ENCODE peak calls at places on chromosomes 16 and 17, in four cellular contexts. O is H1, T is HCT116, D is WTC11. P is an unnamed sample.

GRCh38 chr16:2825049-2825742 is 4.9 kb upstream of the ZG16B start:
- DNase-seq in O (no peak), T (no peak), D (no peak), P (no peak)

GRCh38 chr17:6164996-6165395 is 94.8 kb downstream of the WSCD1 start:
- DNase-seq in T (no peak), O (no peak), D (no peak), P (no peak)

GRCh38 chr16:24769806-24770205 is 40.4 kb downstream of the TNRC6A start:
- DNase-seq in O (no peak), T (no peak), D (no peak), P (no peak)

GRCh38 chr17:78970834-78971763 is 8.6 kb downstream of the LGALS3BP start:
- DNase-seq in O (peak; percentile 41), D (peak; percentile 87), T (peak; percentile 65), P (peak; percentile 83)

GRCh38 chr17:70242781-70243437 is 73.6 kb downstream of the KCNJ2 start:
- DNase-seq in T (no peak), O (no peak), D (no peak), P (no peak)

GRCh38 chr17:6643460-6644125 is 2.7 kb downstream of the TXNDC17 start:
- DNase-seq in T (no peak), O (no peak), D (no peak), P (no peak)

GRCh38 chr16:71440669-71441347 is 1.0 kb downstream of the TLE7 start:
- DNase-seq in O (peak; percentile 39), D (peak; percentile 77), T (no peak), P (no peak)

GRCh38 chr17:19986941-19987714 is 9.5 kb upstream of the AKAP10 start:
- DNase-seq in D (no peak), O (no peak), T (no peak), P (no peak)

GRCh38 chr17:64385187-64386083 is 5.2 kb downstream of the PECAM1 start:
- DNase-seq in O (no peak), D (no peak), T (peak; percentile 46), P (peak; percentile 53)

GRCh38 chr16:89473791-89474414 is 16.5 kb downstream of the ANKRD11 start:
- DNase-seq in T (no peak), D (no peak), O (no peak), P (no peak)

GRCh38 chr17:79777166-79777843 is 643 bp upstream of the CBX2 start:
- DNase-seq in O (no peak), D (peak; percentile 78), T (peak; percentile 29), P (peak; percentile 73)

GRCh38 chr16:29729116-29729521 is 16.7 kb downstream of the C16orf54 start:
- DNase-seq in D (no peak), T (peak; percentile 57), O (no peak), P (peak; percentile 68)

GRCh38 chr16:5502467-5502869 is 404.9 kb upstream of the EEF2KMT start:
- DNase-seq in D (peak; percentile 24), O (peak; percentile 39), T (no peak), P (peak; percentile 17)

GRCh38 chr16:86882586-86883280 is 304.4 kb downstream of the FOXL1 start:
- DNase-seq in D (no peak), O (no peak), T (no peak), P (no peak)

GRCh38 chr16:662095-662494 is 5.8 kb upstream of the RHOT2 start:
- DNase-seq in T (no peak), O (no peak), D (no peak), P (no peak)

GRCh38 chr17:21286771-21287702 is 2.5 kb downstream of the MAP2K3 start:
- DNase-seq in D (no peak), T (peak; percentile 12), O (no peak), P (peak; percentile 62)

GRCh38 chr16:73028263-73028662 is 19.7 kb downstream of the ZFHX3 start:
- DNase-seq in D (no peak), O (no peak), T (no peak), P (no peak)

GRCh38 chr16:63628812-63629211 is 1493.1 kb downstream of the CDH11 start:
- DNase-seq in D (no peak), T (no peak), O (no peak), P (no peak)

GRCh38 chr17:9472541-9472940 is 103.1 kb downstream of the STX8 start:
- DNase-seq in T (no peak), O (no peak), D (no peak), P (no peak)

GRCh38 chr17:9475259-9475658 is 100.4 kb downstream of the STX8 start:
- DNase-seq in T (no peak), O (no peak), D (no peak), P (no peak)

GRCh38 chr17:9470171-9470570 is 105.4 kb downstream of the STX8 start:
- DNase-seq in T (no peak), D (no peak), O (no peak), P (no peak)

GRCh38 chr17:9472094-9472493 is 103.5 kb downstream of the STX8 start:
- DNase-seq in T (no peak), D (no peak), O (no peak), P (no peak)

GRCh38 chr17:9473716-9474115 is 101.9 kb downstream of the STX8 start:
- DNase-seq in O (no peak), D (no peak), T (no peak), P (no peak)
- TF ChIP-seq MAX in O (no peak), D (no peak), T (no peak), P (no peak)

DNA sequence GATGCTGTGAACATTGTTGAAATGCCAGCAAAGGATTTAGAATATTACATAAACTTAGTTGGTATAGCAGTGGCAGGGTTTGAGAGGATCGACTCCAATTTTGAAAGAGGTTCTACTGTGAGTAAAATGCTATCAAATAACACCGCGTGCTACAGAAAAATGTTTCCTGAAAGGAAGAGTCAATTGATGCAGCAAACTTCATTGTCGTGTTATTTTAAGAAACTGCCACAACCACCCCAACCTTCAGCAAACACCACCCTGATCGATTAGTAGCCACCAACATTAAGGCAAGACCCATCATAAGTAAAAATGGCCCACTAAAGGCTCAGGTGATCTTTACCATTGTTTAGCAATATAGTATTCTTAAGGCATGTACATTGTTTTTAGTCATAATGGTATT is 27.3 kb downstream of the HLF start:
- DNase-seq in D (no peak), O (no peak), T (no peak), P (no peak)
- TF ChIP-seq MAX in D (no peak), O (no peak), T (no peak), P (no peak)

DNA sequence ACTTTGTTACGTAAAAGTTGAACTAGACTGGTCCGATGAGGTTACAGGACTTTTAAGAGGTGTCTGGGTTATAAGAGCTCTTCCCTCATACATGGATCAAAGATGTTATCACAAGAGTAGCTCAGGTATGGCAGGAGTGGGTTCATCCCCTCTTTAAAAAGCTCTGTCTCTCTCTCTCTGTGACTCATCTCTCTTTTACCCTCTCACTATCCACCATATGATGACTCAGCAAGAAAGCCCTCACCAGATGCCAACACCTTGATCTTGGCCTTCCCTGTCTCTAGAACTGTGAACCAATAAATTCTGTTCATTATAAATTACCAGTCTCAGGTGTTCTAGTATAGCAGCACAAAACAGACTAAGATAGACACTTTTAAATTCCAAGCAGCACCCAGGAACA is 1.9 kb upstream of the CLEC19A start:
- DNase-seq in O (no peak), T (no peak), D (no peak), P (no peak)
- TF ChIP-seq MAX in O (no peak), T (no peak), D (no peak), P (no peak)

GRCh38 chr17:17353625-17354484 is 50.7 kb downstream of the NT5M start:
- DNase-seq in T (no peak), D (no peak), O (no peak), P (no peak)
- TF ChIP-seq MAX in T (no peak), D (no peak), O (no peak), P (no peak)

GRCh38 chr17:43018932-43019331 is 3.3 kb downstream of the VAT1 start:
- DNase-seq in D (no peak), O (no peak), T (no peak), P (no peak)

GRCh38 chr17:43020789-43021738 is 1.1 kb downstream of the VAT1 start:
- DNase-seq in O (no peak), T (no peak), D (peak; percentile 64), P (peak; percentile 89)

GRCh38 chr17:43018008-43018853 is 4.0 kb downstream of the VAT1 start:
- DNase-seq in T (no peak), D (no peak), O (no peak), P (peak; percentile 65)

GRCh38 chr17:43020030-43020621 is 2.1 kb downstream of the VAT1 start:
- DNase-seq in O (no peak), T (no peak), D (no peak), P (no peak)

DNA sequence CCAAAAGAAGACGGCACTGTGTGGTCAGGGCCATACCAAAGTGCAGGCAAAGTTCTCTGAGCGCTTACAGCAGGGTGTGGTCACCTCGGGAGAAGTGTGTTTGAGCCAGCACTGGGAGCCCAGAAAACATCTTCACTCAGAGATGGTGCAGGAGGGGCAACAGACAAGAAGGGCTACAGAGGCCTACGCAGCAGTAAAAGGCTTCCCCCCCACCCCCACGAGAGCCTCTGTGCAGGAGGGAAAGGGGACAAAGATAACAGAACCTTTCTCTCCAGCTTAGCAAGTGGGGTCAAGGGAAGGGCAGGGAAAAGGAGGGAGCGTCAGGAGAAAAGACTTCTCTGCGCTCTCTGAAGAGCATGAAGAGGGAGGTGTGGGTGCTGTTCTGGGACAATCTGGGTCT is 2.8 kb downstream of the VAT1 start:
- DNase-seq in T (no peak), D (no peak), O (no peak), P (no peak)
- TF ChIP-seq MAX in T (no peak), D (no peak), O (no peak), P (no peak)

DNA sequence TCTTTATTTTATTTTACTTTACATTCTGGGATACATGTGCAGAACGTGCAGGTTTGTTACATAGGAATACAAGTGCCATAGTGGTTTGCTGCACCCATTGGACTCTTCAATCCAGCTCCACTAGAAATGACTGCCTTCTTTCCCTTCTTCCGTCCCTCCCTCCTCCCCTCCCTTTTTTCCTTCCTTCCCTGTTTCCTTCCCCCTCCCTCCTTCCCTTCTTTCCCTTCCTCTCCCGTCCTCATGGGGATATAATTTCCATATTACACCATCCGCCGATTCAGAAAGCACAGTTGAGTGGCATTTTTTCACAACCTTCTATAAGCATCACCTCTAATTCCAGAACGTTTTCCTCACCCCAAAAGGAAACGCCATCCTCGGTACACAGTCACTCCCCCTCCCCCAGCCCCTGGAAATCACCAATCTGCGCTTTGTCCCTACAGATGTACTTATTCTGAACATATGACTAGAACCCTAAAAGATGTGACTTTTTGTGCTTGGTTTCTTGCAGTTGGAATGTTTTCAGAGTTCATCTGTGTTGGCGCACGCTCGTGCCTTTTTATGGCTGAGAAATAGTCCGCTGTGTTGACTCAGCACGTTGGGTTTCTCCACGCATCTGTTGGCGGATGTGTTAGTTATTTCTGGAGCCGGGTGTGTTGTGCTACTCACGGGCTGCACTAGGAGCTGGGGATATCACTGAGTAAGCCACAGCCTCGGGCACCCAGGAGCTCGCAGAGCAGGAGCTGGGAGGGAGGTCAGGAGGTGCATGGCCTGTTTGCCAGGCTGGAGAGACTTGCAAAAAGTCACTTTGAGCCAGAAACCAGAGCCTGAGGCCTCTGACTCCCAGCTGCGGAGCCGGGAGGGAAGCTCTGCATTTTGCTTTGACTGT is 336.4 kb downstream of the SEC14L1 start:
- DNase-seq in D (no peak), O (no peak), T (no peak), P (no peak)
- TF ChIP-seq MAX in D (no peak), O (no peak), T (no peak), P (no peak)

GRCh38 chr17:44219636-44220210 is at the start of gene UBTF:
- DNase-seq in T (no peak), D (peak; percentile 72), O (no peak), P (no peak)
- TF ChIP-seq MAX in T (no peak), D (no peak), O (no peak), P (no peak)

P was measured in A549.